ENCODE peak calls at places on chromosomes 16 and 17, in ten cellular contexts. F is cardiac muscle cell; Q is fibroblast of lung; J is sigmoid colon; O is OCI-LY7; G is uterus; P is testis; C is ascending aorta; N is stomach; K is CD8-positive, alpha-beta T cell. R is an unnamed sample. For H3K4me1 and H3K36me3, the result is how much of the 10 kb centered on the place peaks cover.

GRCh38 chr16:18832021-18832420 is 30.7 kb upstream of the ARL6IP1 start:
- DNase-seq in C (no peak), G (no peak), P (no peak), N (no peak), Q (no peak), F (no peak), K (no peak), O (no peak), J (no peak), R (no peak)

GRCh38 chr17:41784207-41784744 is 2.2 kb downstream of the JUP start:
- DNase-seq in Q (peak), P (no peak), F (peak), J (no peak), K (no peak), G (peak), C (no peak), O (no peak), N (peak), R (no peak)

GRCh38 chr17:49815761-49816281 is 27.3 kb downstream of the KAT7 start:
- DNase-seq in Q (peak), N (no peak), J (no peak), F (no peak), O (no peak), P (no peak), K (no peak), G (no peak), C (no peak), R (no peak)

GRCh38 chr17:67615011-67615561 is 102.7 kb upstream of the NOL11 start:
- DNase-seq in J (peak), G (no peak), K (no peak), Q (peak), F (no peak), O (no peak), C (no peak), N (no peak), P (no peak), R (no peak)

GRCh38 chr17:38562215-38562569 is 43.6 kb downstream of the SRCIN1 start:
- DNase-seq in G (no peak), K (no peak), N (no peak), J (no peak), Q (no peak), F (no peak), P (no peak), C (no peak), O (no peak), R (no peak)

GRCh38 chr17:969767-970387 is 9.7 kb downstream of the NXN start:
- DNase-seq in K (no peak), F (no peak), N (no peak), C (no peak), G (peak), P (no peak), O (no peak), Q (no peak), J (peak), R (no peak)

GRCh38 chr16:28089205-28089991 is 25.9 kb upstream of the GSG1L start:
- DNase-seq in P (no peak), Q (no peak), C (no peak), F (no peak), K (no peak), O (no peak), J (no peak), N (no peak), G (no peak), R (peak)

GRCh38 chr17:40399185-40399584 is 18.5 kb downstream of the TOP2A start:
- DNase-seq in P (no peak), G (no peak), Q (peak), C (no peak), J (no peak), F (peak), N (no peak), K (no peak), O (peak), R (no peak)

GRCh38 chr16:29729116-29729521 is 16.7 kb downstream of the C16orf54 start:
- DNase-seq in Q (peak), P (no peak), K (no peak), C (no peak), F (peak), N (no peak), O (peak), J (no peak), G (no peak), R (no peak)

GRCh38 chr17:76918811-76919210 is 50.6 kb downstream of the MGAT5B start:
- DNase-seq in O (no peak), J (no peak), K (no peak), F (no peak), Q (no peak), N (no peak), P (no peak), C (no peak), G (no peak), R (no peak)

GRCh38 chr16:73068546-73069401 is 20.8 kb upstream of the ZFHX3 start:
- DNase-seq in F (peak), O (no peak), K (no peak), J (peak), Q (peak), N (no peak), P (no peak), C (peak), G (peak), R (peak)

GRCh38 chr16:53428681-53429080 is 5.6 kb upstream of the RBL2 start:
- DNase-seq in Q (no peak), G (no peak), K (no peak), N (no peak), J (no peak), F (no peak), C (no peak), P (no peak), O (no peak), R (no peak)

GRCh38 chr17:81071761-81072741 is 37.1 kb downstream of the BAIAP2 start:
- DNase-seq in J (no peak), K (no peak), N (peak), F (no peak), Q (no peak), P (no peak), C (no peak), G (no peak), O (no peak), R (no peak)

GRCh38 chr17:40095944-40096791 is 4.2 kb downstream of the NR1D1 start:
- DNase-seq in G (peak), J (peak), K (peak), O (peak), N (peak), C (no peak), P (no peak), F (no peak), Q (no peak), R (peak)

GRCh38 chr17:29723283-29724047 is 100.8 kb upstream of the CORO6 start:
- DNase-seq in K (no peak), F (no peak), N (no peak), G (no peak), C (no peak), Q (no peak), O (peak), P (no peak), J (no peak), R (no peak)

GRCh38 chr17:43661699-43662431 is at the start of gene MEOX1:
- DNase-seq in C (no peak), F (peak), O (no peak), P (no peak), K (no peak), G (no peak), Q (peak), N (no peak), J (no peak), R (no peak)

GRCh38 chr17:81130385-81131288 is 34.7 kb upstream of the PVALEF start:
- DNase-seq in J (no peak), C (no peak), N (no peak), G (no peak), F (no peak), K (no peak), P (no peak), O (no peak), Q (no peak), R (no peak)

GRCh38 chr16:23504076-23504452 is 6.2 kb downstream of the GGA2 start:
- DNase-seq in P (no peak), F (peak), G (peak), C (no peak), N (no peak), Q (peak), J (no peak), K (no peak), O (no peak), R (no peak)

GRCh38 chr17:12631076-12631475 is 34.6 kb upstream of the MYOCD start:
- DNase-seq in N (no peak), Q (peak), F (no peak), J (no peak), K (no peak), C (no peak), O (no peak), G (peak), P (no peak), R (no peak)

GRCh38 chr16:66988197-66988788 is at the start of gene CES4A:
- DNase-seq in Q (peak), K (no peak), C (no peak), N (no peak), J (peak), O (no peak), G (no peak), F (peak), P (no peak), R (no peak)

GRCh38 chr16:66844342-66845079 is at the start of gene CA7:
- DNase-seq in K (no peak), C (no peak), J (no peak), N (no peak), F (no peak), O (no peak), Q (no peak), P (no peak), G (no peak), R (no peak)

GRCh38 chr17:68600881-68601564 is at the start of gene FAM20A:
- DNase-seq in P (peak), C (no peak), K (no peak), Q (no peak), N (peak), J (no peak), G (peak), F (no peak), O (no peak), R (peak)

GRCh38 chr17:82787081-82787848 is 35.4 kb downstream of the TBCD start:
- DNase-seq in P (no peak), J (peak), K (no peak), N (no peak), F (no peak), O (peak), Q (peak), C (no peak), G (no peak), R (no peak)

GRCh38 chr16:56736476-56736875 is 6.5 kb downstream of the NUP93 start:
- DNase-seq in G (no peak), Q (no peak), C (no peak), N (no peak), K (no peak), P (no peak), O (no peak), J (no peak), F (no peak), R (no peak)

GRCh38 chr17:64343833-64344637 is 46.6 kb downstream of the PECAM1 start:
- DNase-seq in J (peak), Q (peak), P (peak), G (peak), F (peak), K (no peak), C (peak), N (peak), O (no peak), R (peak)

GRCh38 chr16:82192665-82193064 is 22.6 kb upstream of the MPHOSPH6 start:
- DNase-seq in N (no peak), C (no peak), K (peak), G (no peak), Q (peak), P (no peak), J (no peak), O (peak), F (peak), R (no peak)

GRCh38 chr17:14712471-14713075 is 411.7 kb downstream of the HS3ST3B1 start:
- DNase-seq in O (no peak), C (no peak), Q (no peak), N (no peak), K (no peak), G (no peak), J (no peak), F (peak), P (no peak), R (no peak)

DNA sequence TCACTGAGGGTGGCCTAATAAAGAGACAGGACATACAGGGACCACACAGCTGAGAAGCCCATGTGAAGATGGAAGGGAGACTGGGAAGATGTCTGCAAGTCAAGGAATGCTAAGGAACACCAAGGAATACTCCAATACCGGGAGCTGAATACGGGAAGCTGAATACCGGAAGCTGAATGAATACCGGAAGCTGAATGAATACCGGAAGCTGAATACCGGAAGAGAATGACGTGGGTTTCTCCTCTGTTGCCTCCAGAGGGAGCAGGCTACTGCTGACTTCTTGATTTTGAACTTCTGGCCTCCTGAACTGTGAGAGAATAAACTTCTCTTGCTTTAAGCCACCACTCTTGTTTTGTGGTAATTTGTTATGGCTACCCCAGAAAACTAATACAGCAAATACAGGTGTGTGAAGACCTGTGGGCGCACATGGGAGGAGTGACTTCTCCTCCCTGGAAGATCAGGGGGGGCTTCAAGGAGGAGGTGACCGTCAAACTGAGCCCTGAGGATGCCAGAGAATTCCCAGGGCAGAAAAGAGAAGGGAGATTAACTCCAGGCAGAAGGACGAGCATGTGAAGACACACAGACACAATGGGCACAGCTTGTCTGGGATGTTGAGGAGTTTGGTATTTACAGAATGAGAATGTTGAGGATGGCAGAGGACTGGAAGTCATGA is 259.9 kb downstream of the IRF8 start:
- DNase-seq in C (no peak), P (no peak), G (no peak), N (no peak), K (no peak), Q (no peak), F (peak), O (peak), J (no peak), R (no peak)
- TF ChIP-seq CTCF in C (no peak), P (no peak), G (no peak), N (no peak), K (no peak), Q (no peak), F (no peak), O (peak), J (no peak), R (no peak)

DNA sequence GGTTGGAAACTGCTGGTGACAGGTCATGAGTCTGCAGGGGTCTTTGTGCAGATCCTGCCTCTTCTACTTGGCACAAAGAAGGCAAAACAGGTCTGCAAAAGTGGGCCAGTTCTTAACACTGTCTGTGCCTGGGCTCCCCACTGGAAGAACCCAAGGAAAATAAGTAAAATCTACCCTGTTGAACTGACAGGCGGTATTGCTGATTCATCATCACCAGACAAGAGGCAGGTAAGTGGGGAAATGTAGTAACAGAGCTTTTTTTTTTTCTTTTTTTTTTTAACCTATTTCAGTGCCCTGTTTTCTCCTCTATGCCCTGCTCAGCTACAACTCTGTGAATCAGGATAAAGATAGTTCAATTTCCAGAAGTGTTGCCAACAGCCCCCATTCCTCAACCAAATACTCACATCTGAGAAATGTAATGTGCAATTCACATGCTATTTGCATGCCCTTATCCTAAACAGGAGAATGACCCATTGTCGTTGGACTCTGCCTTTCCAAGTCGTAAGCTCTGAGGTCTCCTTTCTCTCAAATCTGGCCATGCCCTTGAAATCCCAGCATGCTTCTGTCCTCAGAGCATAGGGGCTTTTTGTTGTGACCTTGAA is 237.0 kb downstream of the SOX9 start:
- DNase-seq in O (no peak), C (no peak), J (no peak), K (no peak), Q (peak), N (no peak), F (no peak), G (no peak), P (no peak), R (no peak)
- H3K4me1 ChIP-seq in O (under half), C (under half), J (under half), K (under half), Q (under half), N (under half), F (under half), G (under half), P (under half), R (under half)

GRCh38 chr16:89143201-89143741 is 28.3 kb upstream of the CDH15 start:
- DNase-seq in F (no peak), G (no peak), K (no peak), J (no peak), N (no peak), P (no peak), O (no peak), C (no peak), Q (no peak), R (no peak)
- H3K36me3 ChIP-seq in F (under half), G (under half), K (under half), J (under half), N (half or more), P (under half), O (half or more), C (under half), Q (under half), R (under half)

DNA sequence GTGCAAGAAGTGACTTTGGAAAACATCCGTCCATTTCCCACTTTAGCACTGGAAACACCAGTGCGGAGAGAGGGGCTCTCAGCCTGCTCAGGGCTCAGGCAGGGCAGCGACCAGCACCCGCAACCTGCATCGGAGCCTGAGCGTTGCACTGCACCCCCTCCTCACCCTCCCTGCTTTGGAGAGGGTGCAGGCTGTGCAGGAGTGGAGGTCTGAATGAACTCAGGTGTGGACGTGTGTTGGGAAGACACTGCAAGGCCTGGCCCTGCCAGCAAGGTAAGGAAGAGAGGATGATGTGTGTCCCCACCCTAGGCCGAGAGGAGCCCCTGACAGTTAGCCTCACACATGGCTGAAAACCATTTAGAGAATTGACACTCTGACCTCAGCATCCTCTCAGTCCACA is 81.8 kb downstream of the NT5M start:
- DNase-seq in O (no peak), G (no peak), K (no peak), F (no peak), C (no peak), P (no peak), Q (no peak), N (no peak), J (no peak), R (no peak)
- TF ChIP-seq CTCF in O (no peak), G (no peak), K (no peak), F (no peak), C (no peak), P (no peak), Q (no peak), N (no peak), J (no peak), R (no peak)

DNA sequence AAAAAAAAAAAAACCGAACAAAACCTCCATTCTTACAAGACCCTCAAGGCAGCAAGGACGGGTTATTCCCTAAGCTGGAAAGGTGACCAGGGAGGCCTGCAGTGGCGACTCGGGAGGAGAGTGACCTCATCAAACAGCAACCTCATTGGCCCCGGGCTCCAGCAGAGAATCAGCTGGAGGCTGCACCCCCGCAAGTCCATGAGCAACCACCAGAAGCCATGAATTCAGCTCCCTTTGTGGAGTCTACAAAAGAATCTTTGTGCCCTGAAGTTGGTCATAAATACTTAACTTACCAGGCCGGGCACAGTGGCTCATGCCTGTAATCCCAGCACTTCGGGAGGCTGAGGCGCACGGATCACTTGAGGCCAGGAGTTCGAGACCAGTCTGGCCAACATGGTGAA is 80.9 kb upstream of the CREBBP start:
- DNase-seq in N (no peak), O (no peak), Q (peak), F (no peak), G (no peak), C (no peak), K (no peak), P (peak), J (no peak), R (no peak)
- H3K4me1 ChIP-seq in N (under half), O (under half), Q (under half), F (under half), G (under half), C (under half), K (under half), P (under half), J (under half), R (under half)

DNA sequence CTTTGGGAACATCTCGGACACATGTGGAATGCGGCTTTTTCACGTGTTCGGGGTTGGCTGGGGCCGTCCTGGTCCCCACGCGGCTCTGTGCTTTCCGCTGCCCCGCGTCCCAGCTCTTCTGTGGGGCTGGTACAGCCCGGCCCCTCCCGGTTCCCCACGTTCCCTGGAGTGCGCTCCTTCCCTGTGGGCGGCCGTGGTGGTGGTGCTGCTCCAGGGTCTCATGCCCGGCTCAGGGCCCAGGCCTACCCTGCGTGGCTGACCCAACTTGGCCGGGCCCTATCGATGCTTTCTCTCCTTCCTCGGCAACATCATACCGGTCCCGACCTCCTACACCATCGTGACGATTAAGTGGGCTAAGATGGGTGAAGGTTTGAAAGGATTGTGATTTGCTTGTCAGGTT is 3.3 kb downstream of the TELO2 start:
- DNase-seq in O (no peak), K (no peak), F (no peak), Q (no peak), C (no peak), N (no peak), J (no peak), P (no peak), G (no peak), R (no peak)
- H3K36me3 ChIP-seq in O (half or more), K (under half), F (under half), Q (under half), C (under half), N (half or more), J (under half), P (under half), G (under half), R (under half)

DNA sequence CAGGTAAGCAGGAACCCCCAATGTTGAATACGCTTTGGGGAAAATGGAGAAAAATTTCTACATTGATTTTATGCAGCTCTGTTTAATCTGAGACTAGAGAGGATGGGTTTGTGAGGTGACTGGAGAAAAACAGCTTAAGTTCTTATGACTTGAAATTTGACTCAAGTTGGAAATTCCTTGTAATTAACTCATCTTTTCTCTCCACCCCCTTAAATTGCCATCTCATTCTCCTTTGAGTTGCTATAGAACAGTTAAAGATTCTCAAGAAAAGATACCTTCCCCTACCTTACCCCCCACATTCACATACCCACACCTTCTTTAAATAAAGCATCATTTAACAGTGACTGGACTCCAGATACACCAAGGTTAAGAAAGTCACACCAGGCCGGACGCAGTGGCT is 24.2 kb downstream of the ZNRF1 start:
- DNase-seq in J (no peak), O (no peak), C (no peak), G (no peak), Q (peak), F (no peak), K (no peak), N (no peak), P (no peak), R (no peak)
- TF ChIP-seq CTCF in J (no peak), O (no peak), C (no peak), G (no peak), Q (no peak), F (no peak), K (no peak), N (no peak), P (no peak), R (no peak)

R was measured in mucosa of descending colon.